ENCODE peak calls at places on chromosome 11, in five cellular contexts. One of them, this sample, is unnamed.
A peak's percentile ranks its signal among the peaks of the same experiment; 100 is the strongest.

GRCh38 chr11:93054881-93055280 is 85.4 kb downstream of the MTNR1B start:
- DNase-seq in A549: peak; percentile 64
- DNase-seq in HepG2: peak; percentile 18
- DNase-seq in K562: peak; percentile 30
- DNase-seq in H1: no peak
- DNase-seq in this sample: peak; percentile 59

GRCh38 chr11:59012942-59013256 is 73.2 kb upstream of the GLYATL1B start:
- DNase-seq in A549: no peak
- DNase-seq in HepG2: no peak
- DNase-seq in K562: no peak
- DNase-seq in H1: no peak
- DNase-seq in this sample: no peak

GRCh38 chr11:32829157-32829679 is 509 bp upstream of the PRRG4 start:
- DNase-seq in A549: no peak
- DNase-seq in HepG2: no peak
- DNase-seq in K562: no peak
- DNase-seq in H1: no peak
- DNase-seq in this sample: peak; percentile 31

GRCh38 chr11:78168539-78169477 is 19.6 kb downstream of the KCTD21 start:
- DNase-seq in A549: no peak
- DNase-seq in HepG2: peak; percentile 64
- DNase-seq in K562: peak; percentile 19
- DNase-seq in H1: no peak
- DNase-seq in this sample: peak; percentile 88

GRCh38 chr11:130194241-130195023 is 34.9 kb downstream of the ST14 start:
- DNase-seq in A549: no peak
- DNase-seq in HepG2: no peak
- DNase-seq in K562: no peak
- DNase-seq in H1: no peak
- DNase-seq in this sample: no peak

GRCh38 chr11:6319001-6319878 is 1.1 kb downstream of the CAVIN3 start:
- DNase-seq in A549: no peak
- DNase-seq in HepG2: no peak
- DNase-seq in K562: no peak
- DNase-seq in H1: no peak
- DNase-seq in this sample: peak; percentile 60

GRCh38 chr11:59141673-59142460 is 789 bp upstream of the FAM111A start:
- DNase-seq in A549: no peak
- DNase-seq in HepG2: no peak
- DNase-seq in K562: no peak
- DNase-seq in H1: no peak
- DNase-seq in this sample: no peak

GRCh38 chr11:103007521-103007920 is 52.0 kb upstream of the MMP13 start:
- DNase-seq in A549: no peak
- DNase-seq in HepG2: no peak
- DNase-seq in K562: no peak
- DNase-seq in H1: no peak
- DNase-seq in this sample: no peak

GRCh38 chr11:77187105-77187750 is 59.2 kb downstream of the MYO7A start:
- DNase-seq in A549: no peak
- DNase-seq in HepG2: no peak
- DNase-seq in K562: no peak
- DNase-seq in H1: no peak
- DNase-seq in this sample: no peak

GRCh38 chr11:48063424-48063978 is 83.1 kb downstream of the PTPRJ start:
- DNase-seq in A549: peak; percentile 57
- DNase-seq in HepG2: no peak
- DNase-seq in K562: no peak
- DNase-seq in H1: no peak
- DNase-seq in this sample: peak; percentile 57

GRCh38 chr11:76189682-76190081 is 16.6 kb downstream of the WNT11 start:
- DNase-seq in A549: no peak
- DNase-seq in HepG2: no peak
- DNase-seq in K562: no peak
- DNase-seq in H1: no peak
- DNase-seq in this sample: no peak

GRCh38 chr11:131710511-131710910 is 340.1 kb downstream of the NTM start:
- DNase-seq in A549: no peak
- DNase-seq in HepG2: no peak
- DNase-seq in K562: no peak
- DNase-seq in H1: no peak
- DNase-seq in this sample: no peak

GRCh38 chr11:93770160-93770559 is 13.9 kb upstream of the MED17 start:
- DNase-seq in A549: no peak
- DNase-seq in HepG2: peak; percentile 61
- DNase-seq in K562: no peak
- DNase-seq in H1: no peak
- DNase-seq in this sample: no peak

GRCh38 chr11:22938691-22939090 is 78.4 kb upstream of the CCDC179 start:
- DNase-seq in A549: no peak
- DNase-seq in HepG2: no peak
- DNase-seq in K562: no peak
- DNase-seq in H1: no peak
- DNase-seq in this sample: no peak

GRCh38 chr11:47724041-47724729 is 9.0 kb upstream of the AGBL2 start:
- DNase-seq in A549: no peak
- DNase-seq in HepG2: peak; percentile 98
- DNase-seq in K562: peak; percentile 20
- DNase-seq in H1: no peak
- DNase-seq in this sample: no peak

GRCh38 chr11:35246725-35247124 is 107.8 kb downstream of the CD44 start:
- DNase-seq in A549: no peak
- DNase-seq in HepG2: no peak
- DNase-seq in K562: no peak
- DNase-seq in H1: no peak
- DNase-seq in this sample: no peak

GRCh38 chr11:66570117-66570825 is 1.9 kb upstream of the CTSF start:
- DNase-seq in A549: no peak
- DNase-seq in HepG2: no peak
- DNase-seq in K562: no peak
- DNase-seq in H1: no peak
- DNase-seq in this sample: no peak

GRCh38 chr11:128201801-128202200 is 385.6 kb downstream of the ETS1 start:
- DNase-seq in A549: no peak
- DNase-seq in HepG2: no peak
- DNase-seq in K562: no peak
- DNase-seq in H1: no peak
- DNase-seq in this sample: no peak

GRCh38 chr11:57474017-57474750 is 13.9 kb downstream of the RTN4RL2 start:
- DNase-seq in A549: no peak
- DNase-seq in HepG2: no peak
- DNase-seq in K562: peak; percentile 35
- DNase-seq in H1: no peak
- DNase-seq in this sample: no peak

GRCh38 chr11:85955531-85955930 is 100.3 kb downstream of the CCDC83 start:
- DNase-seq in A549: no peak
- DNase-seq in HepG2: no peak
- DNase-seq in K562: no peak
- DNase-seq in H1: no peak
- DNase-seq in this sample: no peak

GRCh38 chr11:72970557-72971118 is 156.4 kb downstream of the ATG16L2 start:
- DNase-seq in A549: no peak
- DNase-seq in HepG2: no peak
- DNase-seq in K562: peak; percentile 19
- DNase-seq in H1: no peak
- DNase-seq in this sample: no peak

GRCh38 chr11:45252877-45253276 is 33.3 kb downstream of the SYT13 start:
- DNase-seq in A549: no peak
- DNase-seq in HepG2: no peak
- DNase-seq in K562: no peak
- DNase-seq in H1: no peak
- DNase-seq in this sample: no peak

GRCh38 chr11:115226556-115226955 is 277.7 kb downstream of the CADM1 start:
- DNase-seq in A549: peak; percentile 14
- DNase-seq in HepG2: peak; percentile 39
- DNase-seq in K562: no peak
- DNase-seq in H1: peak; percentile 70
- DNase-seq in this sample: peak; percentile 1

GRCh38 chr11:69252494-69252845 is 41.5 kb upstream of the MYEOV start:
- DNase-seq in A549: no peak
- DNase-seq in HepG2: no peak
- DNase-seq in K562: no peak
- DNase-seq in H1: no peak
- DNase-seq in this sample: no peak

GRCh38 chr11:2762451-2762850 is 62.7 kb upstream of the KCNQ1OT1 start:
- DNase-seq in A549: no peak
- DNase-seq in HepG2: no peak
- DNase-seq in K562: no peak
- DNase-seq in H1: no peak
- DNase-seq in this sample: no peak

GRCh38 chr11:13324709-13325108 is 47.1 kb downstream of the BMAL1 start:
- DNase-seq in A549: no peak
- DNase-seq in HepG2: no peak
- DNase-seq in K562: no peak
- DNase-seq in H1: no peak
- DNase-seq in this sample: no peak

GRCh38 chr11:13327421-13327820 is 49.8 kb downstream of the BMAL1 start:
- DNase-seq in A549: no peak
- DNase-seq in HepG2: no peak
- DNase-seq in K562: no peak
- DNase-seq in H1: no peak
- DNase-seq in this sample: no peak

GRCh38 chr11:13332124-13332523 is 54.5 kb downstream of the BMAL1 start:
- DNase-seq in A549: no peak
- DNase-seq in HepG2: no peak
- DNase-seq in K562: no peak
- DNase-seq in H1: no peak
- DNase-seq in this sample: no peak

GRCh38 chr11:13329670-13330401 is 52.2 kb downstream of the BMAL1 start:
- DNase-seq in A549: peak; percentile 13
- DNase-seq in HepG2: no peak
- DNase-seq in K562: no peak
- DNase-seq in H1: no peak
- DNase-seq in this sample: no peak

DNA sequence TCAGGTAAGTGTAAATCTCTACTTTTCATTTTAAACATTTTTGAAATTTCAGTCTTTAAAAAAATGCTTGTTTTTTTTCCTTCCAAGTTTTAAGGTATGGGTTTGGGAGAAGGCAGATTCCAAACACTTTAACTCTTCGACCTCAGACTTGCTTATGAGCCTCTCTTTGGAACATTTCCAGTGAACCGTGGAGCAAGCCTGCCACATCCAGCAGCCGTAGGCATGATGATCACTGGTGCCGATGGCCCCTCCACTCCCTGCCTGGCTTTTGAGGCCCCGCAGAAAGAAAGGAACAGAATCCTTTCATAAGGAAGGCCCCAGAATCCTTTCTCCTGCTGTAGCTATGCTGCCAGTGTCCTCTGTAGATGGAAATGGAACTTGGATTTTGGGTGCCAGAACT is 50.7 kb downstream of the BMAL1 start:
- DNase-seq in A549: no peak
- DNase-seq in HepG2: no peak
- DNase-seq in K562: no peak
- DNase-seq in H1: no peak
- DNase-seq in this sample: no peak
- TF ChIP-seq JUN in A549: no peak
- TF ChIP-seq JUN in HepG2: no peak
- TF ChIP-seq JUN in K562: no peak
- TF ChIP-seq JUN in H1: no peak
- TF ChIP-seq JUN in this sample: no peak

DNA sequence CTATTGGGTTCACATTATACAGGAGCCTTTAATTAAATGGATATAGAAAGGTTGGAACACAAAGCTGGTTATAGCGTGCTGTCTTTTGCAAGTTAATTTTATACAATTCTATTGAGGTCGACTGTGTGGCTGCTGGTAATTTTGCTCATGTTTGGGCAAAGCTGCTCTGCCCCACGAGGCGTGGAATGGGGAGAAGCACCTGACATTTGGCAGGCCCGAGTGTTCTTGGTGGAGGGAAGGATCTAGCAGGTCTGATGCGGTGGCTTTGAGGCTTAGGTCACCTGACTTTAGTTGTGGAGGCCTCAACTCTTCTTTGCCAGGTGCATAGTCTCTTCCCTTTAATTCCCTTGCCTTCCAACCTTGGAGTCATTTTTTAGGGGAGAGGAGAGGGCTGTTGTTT is 97.3 kb downstream of the ZBTB16 start:
- DNase-seq in A549: no peak
- DNase-seq in HepG2: no peak
- DNase-seq in K562: no peak
- DNase-seq in H1: no peak
- DNase-seq in this sample: no peak
- H3K27ac ChIP-seq in A549: no peak overlapping the region
- H3K27ac ChIP-seq in HepG2: no peak overlapping the region
- H3K27ac ChIP-seq in K562: no peak overlapping the region
- H3K27ac ChIP-seq in H1: no peak overlapping the region
- H3K27ac ChIP-seq in this sample: no peak overlapping the region

DNA sequence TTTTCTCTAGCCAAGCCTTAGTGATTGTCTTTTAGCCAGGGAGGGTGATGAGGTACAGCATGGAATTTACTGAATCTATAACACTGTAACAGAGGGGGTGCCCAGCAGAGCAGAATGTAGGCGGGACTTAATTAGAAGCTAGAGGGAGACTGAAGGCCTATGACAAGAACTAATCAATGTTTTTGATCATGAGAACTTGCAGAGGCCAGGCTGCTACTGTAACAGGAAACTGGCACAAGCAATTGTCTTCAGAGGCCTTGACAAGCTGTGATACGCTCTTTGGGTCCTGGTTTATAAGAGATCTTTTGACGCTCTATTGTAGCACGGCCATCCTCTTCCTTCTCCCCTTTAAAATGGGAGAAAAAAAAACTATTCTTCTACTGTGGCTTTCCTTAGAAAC is 1297.3 kb downstream of the JRKL start:
- DNase-seq in A549: no peak
- DNase-seq in HepG2: no peak
- DNase-seq in K562: no peak
- DNase-seq in H1: no peak
- DNase-seq in this sample: no peak
- TF ChIP-seq JUN in A549: no peak
- TF ChIP-seq JUN in HepG2: no peak
- TF ChIP-seq JUN in K562: no peak
- TF ChIP-seq JUN in H1: no peak
- TF ChIP-seq JUN in this sample: no peak

DNA sequence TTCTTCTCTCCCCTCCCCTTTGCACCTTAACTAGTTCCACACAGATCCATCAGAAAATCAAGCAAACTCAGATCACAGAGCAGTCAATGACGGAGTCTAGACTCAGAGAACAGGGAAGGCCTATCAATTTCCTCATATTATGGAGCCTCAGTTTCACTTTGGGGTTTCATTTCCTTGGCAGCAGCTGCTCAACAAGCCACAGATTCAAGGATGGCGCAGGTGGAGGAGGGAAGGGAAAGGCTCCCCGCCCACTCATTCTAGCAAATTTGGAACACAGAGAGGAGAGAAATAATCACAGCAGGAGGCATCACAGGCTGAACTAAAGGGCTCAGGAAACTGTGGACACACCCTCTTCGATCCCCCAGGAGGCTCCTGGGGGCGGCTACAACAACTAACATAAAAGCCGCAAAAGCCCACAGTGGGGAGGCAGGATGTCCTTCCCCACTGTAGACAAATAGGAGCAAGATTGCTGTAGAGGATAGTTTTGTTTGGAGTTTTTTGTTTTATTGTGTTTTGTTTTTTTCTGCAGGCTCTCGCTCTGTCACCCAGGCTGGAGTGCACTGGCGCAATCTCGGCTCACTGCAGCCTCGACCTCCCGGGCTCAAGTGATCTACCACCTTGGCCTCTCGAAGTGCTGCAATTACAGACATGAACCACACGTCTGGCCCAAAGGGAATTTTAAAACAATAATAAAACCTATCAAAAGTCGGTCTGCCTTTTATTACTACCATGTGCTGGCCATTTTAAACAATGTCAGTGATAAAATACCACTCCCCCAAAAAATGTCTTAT is 3.4 kb downstream of the PLAAT3 start:
- DNase-seq in A549: no peak
- DNase-seq in HepG2: no peak
- DNase-seq in K562: no peak
- DNase-seq in H1: peak; percentile 60
- DNase-seq in this sample: no peak
- H3K27ac ChIP-seq in A549: no peak overlapping the region
- H3K27ac ChIP-seq in HepG2: no peak overlapping the region
- H3K27ac ChIP-seq in K562: no peak overlapping the region
- H3K27ac ChIP-seq in H1: no peak overlapping the region
- H3K27ac ChIP-seq in this sample: no peak overlapping the region

This sample was measured in endothelial cell of umbilical vein.